ENCODE peak calls at places on chromosomes 3 and 15, in six cellular contexts. O, S, F, T, R and W are unnamed samples.

GRCh38 chr3:4162132-4162531 is 141.0 kb upstream of the SETMAR start:
- DNase-seq in O (no peak), S (no peak), F (no peak), T (no peak), R (no peak), W (no peak)

GRCh38 chr3:126858401-126858800 is 124.5 kb upstream of the PLXNA1 start:
- DNase-seq in T (no peak), S (no peak), R (no peak), O (no peak), F (peak), W (no peak)

GRCh38 chr3:23754215-23754614 is 51.5 kb upstream of the UBE2E1 start:
- DNase-seq in F (no peak), T (no peak), R (no peak), S (no peak), O (no peak), W (no peak)

GRCh38 chr3:186609247-186609868 is 3.5 kb upstream of the AHSG start:
- DNase-seq in F (no peak), R (peak), T (no peak), S (no peak), O (no peak), W (peak)

GRCh38 chr3:107660316-107660976 is 137.7 kb downstream of the BBX start:
- DNase-seq in F (no peak), R (no peak), T (no peak), S (no peak), O (peak), W (no peak)

GRCh38 chr3:190192807-190193206 is 72.1 kb upstream of the P3H2 start:
- DNase-seq in T (no peak), F (no peak), O (no peak), R (no peak), S (no peak), W (no peak)

GRCh38 chr3:157248590-157249425 is 88.9 kb upstream of the CCNL1 start:
- DNase-seq in O (peak), T (no peak), F (no peak), S (no peak), R (no peak), W (peak)

GRCh38 chr15:69280783-69281182 is 17.9 kb upstream of the PAQR5 start:
- DNase-seq in R (no peak), O (no peak), T (no peak), F (no peak), S (no peak), W (no peak)

GRCh38 chr15:69578252-69578651 is 125.6 kb downstream of the RPLP1 start:
- DNase-seq in S (no peak), R (no peak), O (no peak), T (no peak), F (no peak), W (no peak)

GRCh38 chr15:49988766-49989165 is 130.3 kb downstream of the ATP8B4 start:
- DNase-seq in S (no peak), F (no peak), O (no peak), R (no peak), T (no peak), W (peak)

GRCh38 chr3:51711352-51712019 is 4.6 kb downstream of the GRM2 start:
- DNase-seq in S (no peak), R (no peak), F (no peak), O (no peak), T (no peak), W (no peak)

GRCh38 chr3:81565066-81565465 is 196.4 kb downstream of the GBE1 start:
- DNase-seq in S (no peak), R (no peak), O (no peak), T (no peak), F (no peak), W (no peak)

GRCh38 chr3:192060160-192060783 is 599.3 kb downstream of the PYDC2 start:
- DNase-seq in S (no peak), R (no peak), F (no peak), T (no peak), O (no peak), W (no peak)

GRCh38 chr3:10192953-10193691 is 28.4 kb downstream of the IRAK2 start:
- DNase-seq in F (peak), O (no peak), T (peak), R (peak), S (peak), W (peak)

GRCh38 chr3:8608791-8609171 is 35.8 kb downstream of the SSUH2 start:
- DNase-seq in T (no peak), O (no peak), S (no peak), F (no peak), R (no peak), W (no peak)

GRCh38 chr3:78895528-78895927 is 872.3 kb downstream of the ROBO1 start:
- DNase-seq in S (no peak), R (no peak), F (no peak), O (no peak), T (no peak), W (no peak)

GRCh38 chr15:68843425-68844311 is 23.0 kb upstream of the ANP32A start:
- DNase-seq in R (peak), S (peak), O (no peak), F (peak), T (peak), W (peak)

GRCh38 chr15:85554852-85555521 is 174.6 kb downstream of the AKAP13 start:
- DNase-seq in F (no peak), T (no peak), R (no peak), S (no peak), O (peak), W (no peak)

GRCh38 chr3:121999931-122000330 is 22.1 kb downstream of the ILDR1 start:
- DNase-seq in F (no peak), R (no peak), T (no peak), O (no peak), S (no peak), W (no peak)

GRCh38 chr3:37029516-37030163 is 36.3 kb downstream of the MLH1 start:
- DNase-seq in O (no peak), S (no peak), F (no peak), R (no peak), T (no peak), W (no peak)

GRCh38 chr15:63908986-63909385 is 75.2 kb upstream of the HERC1 start:
- DNase-seq in T (no peak), F (no peak), R (no peak), S (no peak), O (no peak), W (no peak)

GRCh38 chr3:159534496-159534895 is 454.1 kb upstream of the IL12A start:
- DNase-seq in F (no peak), T (no peak), R (no peak), S (no peak), O (no peak), W (no peak)

GRCh38 chr15:73926191-73927002 is at the start of gene LOXL1:
- DNase-seq in S (peak), T (peak), F (peak), R (peak), O (peak), W (peak)

GRCh38 chr3:85567074-85567676 is 608.4 kb downstream of the CADM2 start:
- DNase-seq in S (peak), T (peak), R (peak), F (peak), O (peak), W (peak)

GRCh38 chr3:27630892-27631291 is 91.2 kb downstream of the EOMES start:
- DNase-seq in T (no peak), O (no peak), R (no peak), S (no peak), F (no peak), W (no peak)

GRCh38 chr3:44077267-44077666 is 164.4 kb upstream of the TOPAZ1 start:
- DNase-seq in F (peak), R (peak), S (no peak), T (no peak), O (peak), W (no peak)

GRCh38 chr3:101913173-101913572 is 63.9 kb downstream of the NFKBIZ start:
- DNase-seq in O (no peak), S (no peak), T (no peak), R (no peak), F (no peak), W (no peak)

GRCh38 chr15:31801152-31801551 is 229.2 kb upstream of the CHRNA7 start:
- DNase-seq in T (no peak), S (no peak), R (no peak), O (peak), F (no peak), W (no peak)

GRCh38 chr3:115494826-115495225 is 128.5 kb upstream of the GAP43 start:
- DNase-seq in R (no peak), O (peak), F (no peak), S (no peak), T (no peak), W (no peak)